ENCODE peak calls at places on chromosomes 12 and 14, in seven cellular contexts. P, T, G, V, E, S and D are unnamed samples. For H3K9me3, the result is how much of the 10 kb centered on the place peaks cover.

GRCh38 chr12:91180577-91180976 is 2.0 kb downstream of the DCN start:
- DNase-seq in P (peak), G (no peak), V (no peak), E (no peak), T (no peak), S (no peak), D (no peak)

GRCh38 chr14:38904959-38905358 is 198.1 kb downstream of the SEC23A start:
- DNase-seq in G (no peak), S (no peak), T (no peak), E (no peak), V (no peak), P (no peak), D (no peak)

GRCh38 chr14:24634158-24634557 is at the start of gene GZMB:
- DNase-seq in G (no peak), V (no peak), E (no peak), P (no peak), S (no peak), T (no peak), D (no peak)

GRCh38 chr14:96098309-96098998 is 59.3 kb downstream of the C14orf132 start:
- DNase-seq in G (no peak), E (peak), S (no peak), P (peak), T (no peak), V (peak), D (no peak)

GRCh38 chr12:122458105-122459035 is 35.9 kb upstream of the CLIP1 start:
- DNase-seq in V (no peak), P (no peak), T (no peak), E (no peak), G (peak), S (no peak), D (no peak)

GRCh38 chr12:115687094-115687493 is 590.4 kb downstream of the MED13L start:
- DNase-seq in V (no peak), G (no peak), E (no peak), T (no peak), S (no peak), P (peak), D (no peak)

GRCh38 chr14:105069887-105070759 is 4.9 kb upstream of the GPR132 start:
- DNase-seq in S (no peak), E (no peak), P (peak), G (peak), V (no peak), T (no peak), D (peak)

GRCh38 chr14:74506408-74506807 is 12.8 kb downstream of the ISCA2 start:
- DNase-seq in S (no peak), G (no peak), E (peak), P (no peak), V (no peak), T (no peak), D (no peak)

GRCh38 chr12:123681605-123682004 is 10.7 kb downstream of the TCTN2 start:
- DNase-seq in V (no peak), G (no peak), E (no peak), S (no peak), P (no peak), T (no peak), D (no peak)

GRCh38 chr12:84056-84455 is 17.5 kb downstream of the IQSEC3 start:
- DNase-seq in S (no peak), V (no peak), P (no peak), T (no peak), G (no peak), E (no peak), D (no peak)

GRCh38 chr12:14275886-14276285 is 89.6 kb upstream of the ATF7IP start:
- DNase-seq in T (no peak), E (no peak), G (no peak), P (no peak), V (no peak), S (no peak), D (no peak)

GRCh38 chr12:104212516-104212915 is 3.1 kb upstream of the TXNRD1 start:
- DNase-seq in S (no peak), P (no peak), T (no peak), G (no peak), E (no peak), V (no peak), D (no peak)

GRCh38 chr14:69050235-69051184 is 71.4 kb upstream of the ACTN1 start:
- DNase-seq in S (no peak), E (peak), G (peak), P (no peak), T (no peak), V (no peak), D (no peak)

GRCh38 chr12:110349521-110350151 is 53.9 kb downstream of the ANAPC7 start:
- DNase-seq in V (no peak), P (no peak), T (no peak), S (no peak), G (peak), E (no peak), D (no peak)

GRCh38 chr12:132286912-132287311 is 42.5 kb downstream of the GALNT9 start:
- DNase-seq in P (no peak), V (no peak), S (no peak), E (no peak), G (no peak), T (no peak), D (no peak)

GRCh38 chr12:27083861-27084271 is 1.5 kb upstream of the C12orf71 start:
- DNase-seq in P (peak), T (no peak), V (peak), E (no peak), S (no peak), G (no peak), D (no peak)

GRCh38 chr12:53728206-53728605 is 954 bp upstream of the CALCOCO1 start:
- DNase-seq in E (no peak), P (no peak), V (no peak), G (no peak), S (no peak), T (no peak), D (no peak)

GRCh38 chr14:34056081-34056480 is 105.2 kb upstream of the EGLN3 start:
- DNase-seq in P (no peak), T (no peak), G (no peak), V (no peak), E (no peak), S (no peak), D (no peak)

GRCh38 chr14:99195602-99196309 is 76.2 kb downstream of the BCL11B start:
- DNase-seq in P (no peak), G (no peak), E (no peak), S (no peak), V (no peak), T (no peak), D (no peak)

GRCh38 chr12:84922721-84923120 is 10.1 kb upstream of the SLC6A15 start:
- DNase-seq in E (no peak), S (no peak), V (no peak), P (peak), G (no peak), T (no peak), D (no peak)

GRCh38 chr14:79057333-79057732 is 887.2 kb downstream of the NRXN3 start:
- DNase-seq in E (no peak), T (no peak), P (peak), G (no peak), V (no peak), S (no peak), D (no peak)

GRCh38 chr12:115598827-115599226 is 678.7 kb downstream of the MED13L start:
- DNase-seq in S (no peak), G (no peak), E (no peak), V (no peak), P (peak), T (no peak), D (no peak)

GRCh38 chr12:57896437-57897201 is 44.7 kb upstream of the ATP23 start:
- DNase-seq in G (peak), V (peak), S (peak), P (peak), T (peak), E (no peak), D (no peak)

GRCh38 chr14:104188727-104189400 is 50.5 kb downstream of the KIF26A start:
- DNase-seq in G (no peak), T (no peak), V (no peak), E (no peak), P (no peak), S (no peak), D (no peak)

GRCh38 chr14:69288956-69289705 is 29.2 kb downstream of the GALNT16 start:
- DNase-seq in P (no peak), T (no peak), E (no peak), V (no peak), G (no peak), S (no peak), D (no peak)

GRCh38 chr14:105733081-105734065 is 207.0 kb downstream of the TMEM121 start:
- DNase-seq in E (no peak), V (no peak), T (no peak), S (no peak), G (no peak), P (no peak), D (no peak)

GRCh38 chr12:110733857-110734373 is 8.8 kb downstream of the PPP1CC start:
- DNase-seq in G (no peak), V (no peak), S (no peak), P (no peak), T (no peak), E (no peak), D (no peak)

GRCh38 chr12:125013816-125014442 is 20.5 kb downstream of the BRI3BP start:
- DNase-seq in S (peak), T (no peak), G (no peak), V (no peak), E (no peak), P (no peak), D (no peak)

GRCh38 chr12:125983094-125983783 is 918.0 kb downstream of the AACS start:
- DNase-seq in P (no peak), V (no peak), G (no peak), S (peak), E (no peak), T (peak), D (no peak)

GRCh38 chr12:6688543-6688999 is 604 bp downstream of the ZNF384 start:
- DNase-seq in E (peak), S (no peak), T (no peak), V (no peak), P (no peak), G (peak), D (no peak)

GRCh38 chr14:26286066-26286791 is 311.6 kb downstream of the NOVA1 start:
- DNase-seq in G (no peak), P (peak), T (no peak), S (no peak), E (no peak), V (no peak), D (no peak)

GRCh38 chr12:31966558-31967205 is 7.5 kb downstream of the RESF1 start:
- DNase-seq in E (no peak), T (no peak), P (no peak), G (no peak), V (no peak), S (no peak), D (no peak)

GRCh38 chr12:31967569-31967968 is 8.4 kb downstream of the RESF1 start:
- DNase-seq in P (no peak), T (no peak), G (no peak), E (no peak), S (no peak), V (no peak), D (no peak)

GRCh38 chr12:31962076-31962475 is 2.9 kb downstream of the RESF1 start:
- DNase-seq in T (no peak), P (no peak), S (no peak), E (no peak), V (no peak), G (no peak), D (no peak)

GRCh38 chr12:31964280-31964679 is 5.1 kb downstream of the RESF1 start:
- DNase-seq in T (no peak), E (no peak), G (no peak), S (no peak), P (no peak), V (no peak), D (no peak)

DNA sequence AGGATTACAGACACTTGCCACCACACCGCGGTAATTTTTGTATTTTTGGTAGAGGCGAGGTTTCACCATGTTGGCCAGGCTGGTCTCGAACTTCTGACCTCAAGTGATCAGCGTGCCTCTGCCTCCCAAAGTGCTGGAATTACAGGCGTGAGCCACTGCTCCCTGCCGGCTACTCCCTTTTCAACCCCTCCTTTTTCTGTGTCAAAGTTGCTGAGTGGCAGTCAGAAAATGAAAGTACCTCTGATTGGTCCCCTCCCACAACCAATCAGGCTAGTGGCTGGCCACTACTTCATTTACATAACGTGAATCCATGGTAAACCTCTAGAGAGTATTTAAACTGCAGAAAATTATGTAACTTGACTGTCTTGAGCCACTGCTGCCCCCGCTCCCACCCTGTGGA is 5.9 kb downstream of the RESF1 start:
- DNase-seq in G (no peak), E (no peak), S (no peak), P (no peak), V (no peak), T (no peak), D (peak)
- H3K9me3 ChIP-seq in G (under half), E (under half), S (under half), P (under half), V (under half), T (under half), D (under half)

DNA sequence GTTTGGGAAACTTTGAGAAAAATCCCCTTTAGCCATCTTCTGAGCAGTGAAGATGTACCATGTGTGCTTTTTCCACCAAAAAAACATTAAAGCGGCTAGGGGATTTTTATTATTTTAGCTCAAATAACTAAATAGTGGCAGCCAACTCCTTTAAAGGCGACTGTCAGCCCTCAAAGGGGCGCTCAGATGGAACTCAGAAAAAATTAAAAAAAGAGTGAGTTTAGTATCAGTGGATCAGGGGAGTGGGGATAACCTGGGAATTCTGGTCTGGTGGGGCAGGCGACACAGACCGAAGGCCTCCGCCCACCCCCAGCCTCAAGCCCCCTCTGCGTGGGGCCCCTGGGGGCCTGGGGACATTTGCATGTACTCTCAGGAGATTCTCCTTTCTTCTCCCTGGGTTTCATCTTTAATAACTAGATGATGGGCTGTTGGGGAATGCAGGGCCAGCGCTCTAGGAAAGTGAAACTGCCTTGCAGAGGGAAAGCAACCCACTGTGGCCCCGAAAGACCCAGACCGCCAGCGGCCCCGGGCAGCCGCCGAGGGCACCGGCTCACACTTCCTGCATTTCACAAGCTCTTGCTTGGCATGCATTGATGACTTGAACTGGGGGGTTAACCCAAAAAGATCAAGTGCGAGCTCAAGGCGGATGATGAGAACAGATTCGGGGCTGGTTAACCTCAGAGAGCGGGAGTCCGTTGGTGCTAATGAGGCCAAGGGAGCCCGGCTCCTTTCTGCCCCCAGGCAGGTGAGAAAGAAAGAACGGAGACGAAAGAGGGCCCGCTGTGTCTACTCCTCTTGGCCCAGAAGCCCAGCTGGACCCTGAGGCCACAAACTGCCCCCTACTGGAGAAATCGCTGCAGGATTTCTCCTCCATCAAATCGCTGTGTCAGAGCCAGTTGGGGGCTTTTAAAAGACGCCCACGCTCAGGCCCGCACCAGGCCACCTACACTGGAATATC is 7.3 kb upstream of the BATF start:
- DNase-seq in T (no peak), E (peak), S (no peak), P (peak), G (no peak), V (no peak), D (peak)
- H3K4me3 ChIP-seq in T (peak), E (peak), S (no peak), P (peak), G (peak), V (peak), D (peak)

DNA sequence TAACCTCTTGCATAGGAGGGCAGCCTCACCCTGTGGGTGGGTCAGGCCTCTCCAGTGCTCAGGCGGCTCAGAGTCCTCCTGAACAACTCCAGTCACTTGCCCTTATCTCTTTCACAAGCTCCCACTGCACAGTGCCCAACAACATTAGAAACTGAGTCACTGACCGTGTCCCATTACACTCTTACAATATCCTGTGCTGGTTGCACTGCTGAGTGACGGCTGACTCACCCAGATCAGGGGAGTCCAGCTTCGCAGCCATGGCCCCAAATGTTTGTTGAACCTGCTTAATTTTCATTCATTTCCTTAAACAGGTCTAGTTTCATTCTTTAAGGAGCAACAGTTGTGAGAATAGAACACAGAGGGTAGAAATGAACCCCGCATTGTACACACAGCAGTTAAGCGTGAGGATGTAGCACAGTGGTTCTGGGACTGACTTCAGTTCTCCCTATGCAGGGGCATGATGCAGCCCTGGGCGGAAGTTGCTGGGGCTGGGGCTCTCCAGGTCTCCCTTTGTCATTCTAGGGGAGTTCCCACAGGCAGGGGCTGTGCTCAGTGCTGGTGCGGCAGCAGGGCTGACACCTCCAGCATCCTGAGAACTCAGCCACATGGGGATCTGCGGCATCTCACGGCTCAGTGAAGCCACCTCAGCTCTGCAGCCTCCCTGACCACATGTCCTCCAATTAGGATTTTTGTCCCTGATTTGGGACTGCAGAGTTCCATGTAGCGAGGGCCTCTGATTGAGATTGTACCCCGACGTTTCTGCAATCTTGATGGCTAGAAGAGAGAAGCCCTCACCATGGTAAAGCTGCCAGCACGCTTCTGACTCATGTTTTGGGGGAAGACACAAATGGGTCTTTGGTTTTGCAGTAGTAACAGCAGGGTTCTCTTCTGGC is 16.1 kb downstream of the GPR68 start:
- DNase-seq in G (no peak), E (peak), S (no peak), P (peak), T (no peak), V (no peak), D (peak)
- H3K27ac ChIP-seq in G (no peak), E (peak), S (no peak), P (no peak), T (no peak), V (peak), D (peak)

DNA sequence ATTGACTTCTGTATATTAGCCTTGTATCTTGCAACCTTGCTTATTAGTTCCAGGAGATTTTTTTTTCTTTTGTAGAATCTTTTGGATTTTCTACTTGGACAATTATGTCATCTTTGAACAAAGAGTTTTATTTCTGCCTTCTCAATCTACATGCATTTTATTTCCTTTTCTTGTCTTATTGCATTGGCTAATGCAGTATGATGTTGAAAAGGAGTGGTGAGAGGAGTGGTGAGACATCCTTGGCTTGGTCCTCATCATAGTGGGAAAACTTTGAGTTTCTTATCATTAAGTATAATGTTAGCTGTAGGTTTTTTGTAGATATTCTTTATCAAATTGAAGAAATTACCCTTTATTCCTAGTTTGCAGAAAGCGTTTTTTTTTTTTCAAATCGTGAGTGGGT is 80.6 kb downstream of the RFX4 start:
- DNase-seq in G (no peak), P (no peak), E (no peak), V (no peak), S (no peak), T (no peak), D (no peak)
- H3K9me3 ChIP-seq in G (under half), P (under half), E (under half), V (under half), S (under half), T (under half), D (under half)